ENCODE peak calls at places on chromosomes 2 and 18, in four cellular contexts. I is HCT116, Z is neural crest cell, X is uterus. Y is an unnamed sample.

GRCh38 chr2:127155901-127156300 is 48.9 kb upstream of the BIN1 start:
- DNase-seq in I (no peak), Z (no peak), X (peak; percentile 86), Y (no peak)

GRCh38 chr2:169397697-169398096 is 35.4 kb upstream of the LRP2 start:
- DNase-seq in I (peak; percentile 3), Z (no peak), X (no peak), Y (peak; percentile 38)

GRCh38 chr2:166637051-166637450 is 143.0 kb upstream of the SCN7A start:
- DNase-seq in I (no peak), Z (no peak), X (no peak), Y (no peak)

GRCh38 chr18:48776161-48776555 is 174.6 kb downstream of the SMAD7 start:
- DNase-seq in I (no peak), Z (no peak), X (no peak), Y (no peak)

GRCh38 chr2:176188969-176189665 is 649 bp downstream of the HOXD1 start:
- DNase-seq in I (no peak), Z (no peak), X (no peak), Y (no peak)

GRCh38 chr2:179022685-179023084 is 27.3 kb downstream of the CCDC141 start:
- DNase-seq in I (no peak), Z (no peak), X (no peak), Y (no peak)

GRCh38 chr2:48427552-48427951 is 102.4 kb upstream of the STON1 start:
- DNase-seq in I (no peak), Z (no peak), X (no peak), Y (no peak)

GRCh38 chr2:20049631-20050030 is 1.8 kb downstream of the LAPTM4A start:
- DNase-seq in I (no peak), Z (no peak), X (no peak), Y (no peak)

GRCh38 chr18:50826027-50826426 is 6.2 kb upstream of the MRO start:
- DNase-seq in I (no peak), Z (no peak), X (no peak), Y (no peak)

GRCh38 chr2:9332136-9332852 is 91.0 kb downstream of the ITGB1BP1 start:
- DNase-seq in I (no peak), Z (no peak), X (no peak), Y (no peak)

GRCh38 chr18:25832008-25832604 is 258.3 kb downstream of the SS18 start:
- DNase-seq in I (peak; percentile 6), Z (peak; percentile 65), X (no peak), Y (peak; percentile 80)

GRCh38 chr2:20224191-20224715 is 677 bp downstream of the SDC1 start:
- DNase-seq in I (no peak), Z (peak; percentile 37), X (no peak), Y (peak; percentile 69)

GRCh38 chr18:6521804-6522418 is 107.2 kb upstream of the L3MBTL4 start:
- DNase-seq in I (no peak), Z (no peak), X (no peak), Y (peak; percentile 60)

GRCh38 chr2:129923265-129924141 is 56.0 kb upstream of the RAB6C start:
- DNase-seq in I (peak; percentile 35), Z (peak; percentile 54), X (no peak), Y (peak; percentile 54)

GRCh38 chr18:8890957-8891464 is 185.7 kb downstream of the MTCL1 start:
- DNase-seq in I (peak; percentile 77), Z (no peak), X (no peak), Y (no peak)

GRCh38 chr18:57640236-57640635 is 18.6 kb upstream of the NARS1 start:
- DNase-seq in I (no peak), Z (no peak), X (no peak), Y (no peak)

GRCh38 chr2:17680119-17680518 is 73.5 kb downstream of the SMC6 start:
- DNase-seq in I (no peak), Z (no peak), X (no peak), Y (no peak)

GRCh38 chr2:207902822-207903221 is 122.5 kb downstream of the PLEKHM3 start:
- DNase-seq in I (no peak), Z (no peak), X (no peak), Y (no peak)

GRCh38 chr2:46706264-46706983 is 209.2 kb downstream of the MCFD2 start:
- DNase-seq in I (no peak), Z (no peak), X (no peak), Y (no peak)

GRCh38 chr2:198321522-198322088 is 517.2 kb downstream of the PLCL1 start:
- DNase-seq in I (no peak), Z (no peak), X (no peak), Y (no peak)

GRCh38 chr2:25838152-25838756 is 40.0 kb downstream of the ASXL2 start:
- DNase-seq in I (no peak), Z (no peak), X (no peak), Y (no peak)

GRCh38 chr2:131657895-131658768 is 130.4 kb downstream of the CCDC74A start:
- DNase-seq in I (no peak), Z (no peak), X (no peak), Y (no peak)

GRCh38 chr2:124693156-124693555 is 668.1 kb downstream of the CNTNAP5 start:
- DNase-seq in I (no peak), Z (no peak), X (no peak), Y (no peak)

GRCh38 chr2:162261032-162261945 is 18.0 kb upstream of the FAP start:
- DNase-seq in I (no peak), Z (no peak), X (no peak), Y (no peak)

GRCh38 chr18:37846996-37847395 is 281.4 kb upstream of the CELF4 start:
- DNase-seq in I (no peak), Z (no peak), X (no peak), Y (no peak)

GRCh38 chr18:23191952-23192662 is 56.8 kb downstream of the CABLES1 start:
- DNase-seq in I (no peak), Z (no peak), X (peak; percentile 58), Y (peak; percentile 66)

GRCh38 chr2:144510206-144510991 is 9.5 kb downstream of the ZEB2 start:
- DNase-seq in I (no peak), Z (no peak), X (no peak), Y (no peak)

Y was measured in D341Med.